ENCODE peak calls at places on chromosomes 6 and 20, in ten cellular contexts. One of them, this sample, is unnamed.

GRCh38 chr6:148819852-148820251 is 73.0 kb downstream of the UST start:
- DNase-seq in right atrium auricular region: no peak
- DNase-seq in posterior cingulate gyrus: no peak
- DNase-seq in activated CD4-positive, alpha-beta memory T cell treated with anti-CD3 and anti-CD28 coated beads for 36 hours: no peak
- DNase-seq in activated CD8-positive, alpha-beta memory T cell treated with anti-CD3 and anti-CD28 coated beads, Interleukin-2, amount 50 U/mL, for 4 hours: no peak
- DNase-seq in non-pigmented ciliary epithelial cell: no peak
- DNase-seq in activated T-cell treated with anti-CD3 and anti-CD28 coated beads, Interleukin-2, amount 50 U/mL, for 4 hours: no peak
- DNase-seq in EL: no peak
- DNase-seq in NCI-H748 treated with DMSO at 0.1 percent for 48 hours: no peak
- DNase-seq in stimulated activated CD8-positive, alpha-beta memory T cell treated with anti-CD3 and anti-CD28 coated beads, Interleukin-4, amount 100 ng/mL, for 48 hours: no peak
- DNase-seq in this sample: no peak

GRCh38 chr6:153727910-153728309 is 311.1 kb upstream of the OPRM1 start:
- DNase-seq in right atrium auricular region: no peak
- DNase-seq in posterior cingulate gyrus: no peak
- DNase-seq in activated CD4-positive, alpha-beta memory T cell treated with anti-CD3 and anti-CD28 coated beads for 36 hours: no peak
- DNase-seq in activated CD8-positive, alpha-beta memory T cell treated with anti-CD3 and anti-CD28 coated beads, Interleukin-2, amount 50 U/mL, for 4 hours: no peak
- DNase-seq in non-pigmented ciliary epithelial cell: peak
- DNase-seq in activated T-cell treated with anti-CD3 and anti-CD28 coated beads, Interleukin-2, amount 50 U/mL, for 4 hours: no peak
- DNase-seq in EL: peak
- DNase-seq in NCI-H748 treated with DMSO at 0.1 percent for 48 hours: no peak
- DNase-seq in stimulated activated CD8-positive, alpha-beta memory T cell treated with anti-CD3 and anti-CD28 coated beads, Interleukin-4, amount 100 ng/mL, for 48 hours: no peak
- DNase-seq in this sample: no peak

GRCh38 chr20:63552481-63553249 is 1.3 kb upstream of the FNDC11 start:
- DNase-seq in right atrium auricular region: no peak
- DNase-seq in posterior cingulate gyrus: no peak
- DNase-seq in activated CD4-positive, alpha-beta memory T cell treated with anti-CD3 and anti-CD28 coated beads for 36 hours: peak
- DNase-seq in activated CD8-positive, alpha-beta memory T cell treated with anti-CD3 and anti-CD28 coated beads, Interleukin-2, amount 50 U/mL, for 4 hours: peak
- DNase-seq in non-pigmented ciliary epithelial cell: no peak
- DNase-seq in activated T-cell treated with anti-CD3 and anti-CD28 coated beads, Interleukin-2, amount 50 U/mL, for 4 hours: peak
- DNase-seq in EL: peak
- DNase-seq in NCI-H748 treated with DMSO at 0.1 percent for 48 hours: no peak
- DNase-seq in stimulated activated CD8-positive, alpha-beta memory T cell treated with anti-CD3 and anti-CD28 coated beads, Interleukin-4, amount 100 ng/mL, for 48 hours: peak
- DNase-seq in this sample: no peak

GRCh38 chr6:393391-394221 is 2.1 kb downstream of the IRF4 start:
- DNase-seq in right atrium auricular region: no peak
- DNase-seq in posterior cingulate gyrus: no peak
- DNase-seq in activated CD4-positive, alpha-beta memory T cell treated with anti-CD3 and anti-CD28 coated beads for 36 hours: peak
- DNase-seq in activated CD8-positive, alpha-beta memory T cell treated with anti-CD3 and anti-CD28 coated beads, Interleukin-2, amount 50 U/mL, for 4 hours: peak
- DNase-seq in non-pigmented ciliary epithelial cell: no peak
- DNase-seq in activated T-cell treated with anti-CD3 and anti-CD28 coated beads, Interleukin-2, amount 50 U/mL, for 4 hours: peak
- DNase-seq in EL: no peak
- DNase-seq in NCI-H748 treated with DMSO at 0.1 percent for 48 hours: no peak
- DNase-seq in stimulated activated CD8-positive, alpha-beta memory T cell treated with anti-CD3 and anti-CD28 coated beads, Interleukin-4, amount 100 ng/mL, for 48 hours: peak
- DNase-seq in this sample: peak

GRCh38 chr20:43824699-43825402 is 89.8 kb upstream of the TOX2 start:
- DNase-seq in right atrium auricular region: peak
- DNase-seq in posterior cingulate gyrus: peak
- DNase-seq in activated CD4-positive, alpha-beta memory T cell treated with anti-CD3 and anti-CD28 coated beads for 36 hours: no peak
- DNase-seq in activated CD8-positive, alpha-beta memory T cell treated with anti-CD3 and anti-CD28 coated beads, Interleukin-2, amount 50 U/mL, for 4 hours: no peak
- DNase-seq in non-pigmented ciliary epithelial cell: no peak
- DNase-seq in activated T-cell treated with anti-CD3 and anti-CD28 coated beads, Interleukin-2, amount 50 U/mL, for 4 hours: no peak
- DNase-seq in EL: no peak
- DNase-seq in NCI-H748 treated with DMSO at 0.1 percent for 48 hours: peak
- DNase-seq in stimulated activated CD8-positive, alpha-beta memory T cell treated with anti-CD3 and anti-CD28 coated beads, Interleukin-4, amount 100 ng/mL, for 48 hours: no peak
- DNase-seq in this sample: no peak

GRCh38 chr6:40492126-40492525 is 95.0 kb downstream of the LRFN2 start:
- DNase-seq in right atrium auricular region: no peak
- DNase-seq in posterior cingulate gyrus: no peak
- DNase-seq in activated CD4-positive, alpha-beta memory T cell treated with anti-CD3 and anti-CD28 coated beads for 36 hours: no peak
- DNase-seq in activated CD8-positive, alpha-beta memory T cell treated with anti-CD3 and anti-CD28 coated beads, Interleukin-2, amount 50 U/mL, for 4 hours: no peak
- DNase-seq in non-pigmented ciliary epithelial cell: no peak
- DNase-seq in activated T-cell treated with anti-CD3 and anti-CD28 coated beads, Interleukin-2, amount 50 U/mL, for 4 hours: no peak
- DNase-seq in EL: no peak
- DNase-seq in NCI-H748 treated with DMSO at 0.1 percent for 48 hours: no peak
- DNase-seq in stimulated activated CD8-positive, alpha-beta memory T cell treated with anti-CD3 and anti-CD28 coated beads, Interleukin-4, amount 100 ng/mL, for 48 hours: no peak
- DNase-seq in this sample: no peak

GRCh38 chr6:155274106-155274505 is 10.3 kb downstream of the CLDN20 start:
- DNase-seq in right atrium auricular region: no peak
- DNase-seq in posterior cingulate gyrus: no peak
- DNase-seq in activated CD4-positive, alpha-beta memory T cell treated with anti-CD3 and anti-CD28 coated beads for 36 hours: no peak
- DNase-seq in activated CD8-positive, alpha-beta memory T cell treated with anti-CD3 and anti-CD28 coated beads, Interleukin-2, amount 50 U/mL, for 4 hours: no peak
- DNase-seq in non-pigmented ciliary epithelial cell: no peak
- DNase-seq in activated T-cell treated with anti-CD3 and anti-CD28 coated beads, Interleukin-2, amount 50 U/mL, for 4 hours: no peak
- DNase-seq in EL: peak
- DNase-seq in NCI-H748 treated with DMSO at 0.1 percent for 48 hours: no peak
- DNase-seq in stimulated activated CD8-positive, alpha-beta memory T cell treated with anti-CD3 and anti-CD28 coated beads, Interleukin-4, amount 100 ng/mL, for 48 hours: no peak
- DNase-seq in this sample: no peak

GRCh38 chr20:1491281-1491840 is at the start of gene SIRPB2:
- DNase-seq in right atrium auricular region: peak
- DNase-seq in posterior cingulate gyrus: peak
- DNase-seq in activated CD4-positive, alpha-beta memory T cell treated with anti-CD3 and anti-CD28 coated beads for 36 hours: no peak
- DNase-seq in activated CD8-positive, alpha-beta memory T cell treated with anti-CD3 and anti-CD28 coated beads, Interleukin-2, amount 50 U/mL, for 4 hours: no peak
- DNase-seq in non-pigmented ciliary epithelial cell: no peak
- DNase-seq in activated T-cell treated with anti-CD3 and anti-CD28 coated beads, Interleukin-2, amount 50 U/mL, for 4 hours: no peak
- DNase-seq in EL: no peak
- DNase-seq in NCI-H748 treated with DMSO at 0.1 percent for 48 hours: no peak
- DNase-seq in stimulated activated CD8-positive, alpha-beta memory T cell treated with anti-CD3 and anti-CD28 coated beads, Interleukin-4, amount 100 ng/mL, for 48 hours: no peak
- DNase-seq in this sample: no peak

GRCh38 chr20:10540636-10541493 is 105.8 kb downstream of the SLX4IP start:
- DNase-seq in right atrium auricular region: no peak
- DNase-seq in posterior cingulate gyrus: no peak
- DNase-seq in activated CD4-positive, alpha-beta memory T cell treated with anti-CD3 and anti-CD28 coated beads for 36 hours: no peak
- DNase-seq in activated CD8-positive, alpha-beta memory T cell treated with anti-CD3 and anti-CD28 coated beads, Interleukin-2, amount 50 U/mL, for 4 hours: no peak
- DNase-seq in non-pigmented ciliary epithelial cell: no peak
- DNase-seq in activated T-cell treated with anti-CD3 and anti-CD28 coated beads, Interleukin-2, amount 50 U/mL, for 4 hours: no peak
- DNase-seq in EL: peak
- DNase-seq in NCI-H748 treated with DMSO at 0.1 percent for 48 hours: no peak
- DNase-seq in stimulated activated CD8-positive, alpha-beta memory T cell treated with anti-CD3 and anti-CD28 coated beads, Interleukin-4, amount 100 ng/mL, for 48 hours: no peak
- DNase-seq in this sample: no peak

GRCh38 chr6:2655844-2656433 is 94.8 kb downstream of the MYLK4 start:
- DNase-seq in right atrium auricular region: no peak
- DNase-seq in posterior cingulate gyrus: no peak
- DNase-seq in activated CD4-positive, alpha-beta memory T cell treated with anti-CD3 and anti-CD28 coated beads for 36 hours: no peak
- DNase-seq in activated CD8-positive, alpha-beta memory T cell treated with anti-CD3 and anti-CD28 coated beads, Interleukin-2, amount 50 U/mL, for 4 hours: no peak
- DNase-seq in non-pigmented ciliary epithelial cell: no peak
- DNase-seq in activated T-cell treated with anti-CD3 and anti-CD28 coated beads, Interleukin-2, amount 50 U/mL, for 4 hours: no peak
- DNase-seq in EL: no peak
- DNase-seq in NCI-H748 treated with DMSO at 0.1 percent for 48 hours: no peak
- DNase-seq in stimulated activated CD8-positive, alpha-beta memory T cell treated with anti-CD3 and anti-CD28 coated beads, Interleukin-4, amount 100 ng/mL, for 48 hours: no peak
- DNase-seq in this sample: no peak

GRCh38 chr6:72788188-72788587 is 166.3 kb downstream of the KCNQ5 start:
- DNase-seq in right atrium auricular region: no peak
- DNase-seq in posterior cingulate gyrus: no peak
- DNase-seq in activated CD4-positive, alpha-beta memory T cell treated with anti-CD3 and anti-CD28 coated beads for 36 hours: no peak
- DNase-seq in activated CD8-positive, alpha-beta memory T cell treated with anti-CD3 and anti-CD28 coated beads, Interleukin-2, amount 50 U/mL, for 4 hours: no peak
- DNase-seq in non-pigmented ciliary epithelial cell: no peak
- DNase-seq in activated T-cell treated with anti-CD3 and anti-CD28 coated beads, Interleukin-2, amount 50 U/mL, for 4 hours: no peak
- DNase-seq in EL: peak
- DNase-seq in NCI-H748 treated with DMSO at 0.1 percent for 48 hours: no peak
- DNase-seq in stimulated activated CD8-positive, alpha-beta memory T cell treated with anti-CD3 and anti-CD28 coated beads, Interleukin-4, amount 100 ng/mL, for 48 hours: no peak
- DNase-seq in this sample: no peak

GRCh38 chr6:111566873-111567517 is 38.7 kb downstream of the TRAF3IP2 start:
- DNase-seq in right atrium auricular region: no peak
- DNase-seq in posterior cingulate gyrus: peak
- DNase-seq in activated CD4-positive, alpha-beta memory T cell treated with anti-CD3 and anti-CD28 coated beads for 36 hours: peak
- DNase-seq in activated CD8-positive, alpha-beta memory T cell treated with anti-CD3 and anti-CD28 coated beads, Interleukin-2, amount 50 U/mL, for 4 hours: no peak
- DNase-seq in non-pigmented ciliary epithelial cell: no peak
- DNase-seq in activated T-cell treated with anti-CD3 and anti-CD28 coated beads, Interleukin-2, amount 50 U/mL, for 4 hours: no peak
- DNase-seq in EL: no peak
- DNase-seq in NCI-H748 treated with DMSO at 0.1 percent for 48 hours: peak
- DNase-seq in stimulated activated CD8-positive, alpha-beta memory T cell treated with anti-CD3 and anti-CD28 coated beads, Interleukin-4, amount 100 ng/mL, for 48 hours: peak
- DNase-seq in this sample: no peak

GRCh38 chr20:722822-723644 is 45.3 kb downstream of the SLC52A3 start:
- DNase-seq in right atrium auricular region: no peak
- DNase-seq in posterior cingulate gyrus: no peak
- DNase-seq in activated CD4-positive, alpha-beta memory T cell treated with anti-CD3 and anti-CD28 coated beads for 36 hours: no peak
- DNase-seq in activated CD8-positive, alpha-beta memory T cell treated with anti-CD3 and anti-CD28 coated beads, Interleukin-2, amount 50 U/mL, for 4 hours: no peak
- DNase-seq in non-pigmented ciliary epithelial cell: no peak
- DNase-seq in activated T-cell treated with anti-CD3 and anti-CD28 coated beads, Interleukin-2, amount 50 U/mL, for 4 hours: no peak
- DNase-seq in EL: no peak
- DNase-seq in NCI-H748 treated with DMSO at 0.1 percent for 48 hours: no peak
- DNase-seq in stimulated activated CD8-positive, alpha-beta memory T cell treated with anti-CD3 and anti-CD28 coated beads, Interleukin-4, amount 100 ng/mL, for 48 hours: no peak
- DNase-seq in this sample: no peak

GRCh38 chr6:163965426-163966348 is 551.2 kb downstream of the QKI start:
- DNase-seq in right atrium auricular region: no peak
- DNase-seq in posterior cingulate gyrus: no peak
- DNase-seq in activated CD4-positive, alpha-beta memory T cell treated with anti-CD3 and anti-CD28 coated beads for 36 hours: no peak
- DNase-seq in activated CD8-positive, alpha-beta memory T cell treated with anti-CD3 and anti-CD28 coated beads, Interleukin-2, amount 50 U/mL, for 4 hours: no peak
- DNase-seq in non-pigmented ciliary epithelial cell: no peak
- DNase-seq in activated T-cell treated with anti-CD3 and anti-CD28 coated beads, Interleukin-2, amount 50 U/mL, for 4 hours: no peak
- DNase-seq in EL: no peak
- DNase-seq in NCI-H748 treated with DMSO at 0.1 percent for 48 hours: peak
- DNase-seq in stimulated activated CD8-positive, alpha-beta memory T cell treated with anti-CD3 and anti-CD28 coated beads, Interleukin-4, amount 100 ng/mL, for 48 hours: no peak
- DNase-seq in this sample: no peak

GRCh38 chr6:111837007-111837406 is 36.2 kb downstream of the FYN start:
- DNase-seq in right atrium auricular region: no peak
- DNase-seq in posterior cingulate gyrus: no peak
- DNase-seq in activated CD4-positive, alpha-beta memory T cell treated with anti-CD3 and anti-CD28 coated beads for 36 hours: no peak
- DNase-seq in activated CD8-positive, alpha-beta memory T cell treated with anti-CD3 and anti-CD28 coated beads, Interleukin-2, amount 50 U/mL, for 4 hours: no peak
- DNase-seq in non-pigmented ciliary epithelial cell: no peak
- DNase-seq in activated T-cell treated with anti-CD3 and anti-CD28 coated beads, Interleukin-2, amount 50 U/mL, for 4 hours: no peak
- DNase-seq in EL: no peak
- DNase-seq in NCI-H748 treated with DMSO at 0.1 percent for 48 hours: no peak
- DNase-seq in stimulated activated CD8-positive, alpha-beta memory T cell treated with anti-CD3 and anti-CD28 coated beads, Interleukin-4, amount 100 ng/mL, for 48 hours: no peak
- DNase-seq in this sample: no peak

GRCh38 chr6:42692151-42692911 is 30.1 kb downstream of the PRPH2 start:
- DNase-seq in right atrium auricular region: peak
- DNase-seq in posterior cingulate gyrus: no peak
- DNase-seq in activated CD4-positive, alpha-beta memory T cell treated with anti-CD3 and anti-CD28 coated beads for 36 hours: peak
- DNase-seq in activated CD8-positive, alpha-beta memory T cell treated with anti-CD3 and anti-CD28 coated beads, Interleukin-2, amount 50 U/mL, for 4 hours: no peak
- DNase-seq in non-pigmented ciliary epithelial cell: peak
- DNase-seq in activated T-cell treated with anti-CD3 and anti-CD28 coated beads, Interleukin-2, amount 50 U/mL, for 4 hours: no peak
- DNase-seq in EL: peak
- DNase-seq in NCI-H748 treated with DMSO at 0.1 percent for 48 hours: no peak
- DNase-seq in stimulated activated CD8-positive, alpha-beta memory T cell treated with anti-CD3 and anti-CD28 coated beads, Interleukin-4, amount 100 ng/mL, for 48 hours: peak
- DNase-seq in this sample: no peak

GRCh38 chr6:151209071-151209831 is 30.5 kb upstream of the AKAP12 start:
- DNase-seq in right atrium auricular region: no peak
- DNase-seq in posterior cingulate gyrus: peak
- DNase-seq in activated CD4-positive, alpha-beta memory T cell treated with anti-CD3 and anti-CD28 coated beads for 36 hours: no peak
- DNase-seq in activated CD8-positive, alpha-beta memory T cell treated with anti-CD3 and anti-CD28 coated beads, Interleukin-2, amount 50 U/mL, for 4 hours: no peak
- DNase-seq in non-pigmented ciliary epithelial cell: peak
- DNase-seq in activated T-cell treated with anti-CD3 and anti-CD28 coated beads, Interleukin-2, amount 50 U/mL, for 4 hours: no peak
- DNase-seq in EL: peak
- DNase-seq in NCI-H748 treated with DMSO at 0.1 percent for 48 hours: peak
- DNase-seq in stimulated activated CD8-positive, alpha-beta memory T cell treated with anti-CD3 and anti-CD28 coated beads, Interleukin-4, amount 100 ng/mL, for 48 hours: no peak
- DNase-seq in this sample: no peak

GRCh38 chr6:14981960-14982359 is 263.9 kb upstream of the JARID2 start:
- DNase-seq in right atrium auricular region: no peak
- DNase-seq in posterior cingulate gyrus: no peak
- DNase-seq in activated CD4-positive, alpha-beta memory T cell treated with anti-CD3 and anti-CD28 coated beads for 36 hours: no peak
- DNase-seq in activated CD8-positive, alpha-beta memory T cell treated with anti-CD3 and anti-CD28 coated beads, Interleukin-2, amount 50 U/mL, for 4 hours: no peak
- DNase-seq in non-pigmented ciliary epithelial cell: no peak
- DNase-seq in activated T-cell treated with anti-CD3 and anti-CD28 coated beads, Interleukin-2, amount 50 U/mL, for 4 hours: no peak
- DNase-seq in EL: no peak
- DNase-seq in NCI-H748 treated with DMSO at 0.1 percent for 48 hours: no peak
- DNase-seq in stimulated activated CD8-positive, alpha-beta memory T cell treated with anti-CD3 and anti-CD28 coated beads, Interleukin-4, amount 100 ng/mL, for 48 hours: no peak
- DNase-seq in this sample: no peak

GRCh38 chr6:137471951-137472350 is 22.2 kb downstream of the OLIG3 start:
- DNase-seq in right atrium auricular region: no peak
- DNase-seq in posterior cingulate gyrus: no peak
- DNase-seq in activated CD4-positive, alpha-beta memory T cell treated with anti-CD3 and anti-CD28 coated beads for 36 hours: no peak
- DNase-seq in activated CD8-positive, alpha-beta memory T cell treated with anti-CD3 and anti-CD28 coated beads, Interleukin-2, amount 50 U/mL, for 4 hours: no peak
- DNase-seq in non-pigmented ciliary epithelial cell: no peak
- DNase-seq in activated T-cell treated with anti-CD3 and anti-CD28 coated beads, Interleukin-2, amount 50 U/mL, for 4 hours: no peak
- DNase-seq in EL: no peak
- DNase-seq in NCI-H748 treated with DMSO at 0.1 percent for 48 hours: no peak
- DNase-seq in stimulated activated CD8-positive, alpha-beta memory T cell treated with anti-CD3 and anti-CD28 coated beads, Interleukin-4, amount 100 ng/mL, for 48 hours: no peak
- DNase-seq in this sample: no peak

GRCh38 chr6:111982681-111983080 is 71.2 kb upstream of the CCN6 start:
- DNase-seq in right atrium auricular region: no peak
- DNase-seq in posterior cingulate gyrus: no peak
- DNase-seq in activated CD4-positive, alpha-beta memory T cell treated with anti-CD3 and anti-CD28 coated beads for 36 hours: no peak
- DNase-seq in activated CD8-positive, alpha-beta memory T cell treated with anti-CD3 and anti-CD28 coated beads, Interleukin-2, amount 50 U/mL, for 4 hours: no peak
- DNase-seq in non-pigmented ciliary epithelial cell: no peak
- DNase-seq in activated T-cell treated with anti-CD3 and anti-CD28 coated beads, Interleukin-2, amount 50 U/mL, for 4 hours: no peak
- DNase-seq in EL: no peak
- DNase-seq in NCI-H748 treated with DMSO at 0.1 percent for 48 hours: no peak
- DNase-seq in stimulated activated CD8-positive, alpha-beta memory T cell treated with anti-CD3 and anti-CD28 coated beads, Interleukin-4, amount 100 ng/mL, for 48 hours: no peak
- DNase-seq in this sample: no peak

GRCh38 chr6:36364669-36365479 is 22.6 kb downstream of the ETV7 start:
- DNase-seq in right atrium auricular region: no peak
- DNase-seq in posterior cingulate gyrus: peak
- DNase-seq in activated CD4-positive, alpha-beta memory T cell treated with anti-CD3 and anti-CD28 coated beads for 36 hours: peak
- DNase-seq in activated CD8-positive, alpha-beta memory T cell treated with anti-CD3 and anti-CD28 coated beads, Interleukin-2, amount 50 U/mL, for 4 hours: no peak
- DNase-seq in non-pigmented ciliary epithelial cell: no peak
- DNase-seq in activated T-cell treated with anti-CD3 and anti-CD28 coated beads, Interleukin-2, amount 50 U/mL, for 4 hours: no peak
- DNase-seq in EL: peak
- DNase-seq in NCI-H748 treated with DMSO at 0.1 percent for 48 hours: no peak
- DNase-seq in stimulated activated CD8-positive, alpha-beta memory T cell treated with anti-CD3 and anti-CD28 coated beads, Interleukin-4, amount 100 ng/mL, for 48 hours: no peak
- DNase-seq in this sample: no peak

GRCh38 chr20:38697306-38697705 is 27.0 kb upstream of the SLC32A1 start:
- DNase-seq in right atrium auricular region: no peak
- DNase-seq in posterior cingulate gyrus: no peak
- DNase-seq in activated CD4-positive, alpha-beta memory T cell treated with anti-CD3 and anti-CD28 coated beads for 36 hours: no peak
- DNase-seq in activated CD8-positive, alpha-beta memory T cell treated with anti-CD3 and anti-CD28 coated beads, Interleukin-2, amount 50 U/mL, for 4 hours: no peak
- DNase-seq in non-pigmented ciliary epithelial cell: no peak
- DNase-seq in activated T-cell treated with anti-CD3 and anti-CD28 coated beads, Interleukin-2, amount 50 U/mL, for 4 hours: no peak
- DNase-seq in EL: no peak
- DNase-seq in NCI-H748 treated with DMSO at 0.1 percent for 48 hours: no peak
- DNase-seq in stimulated activated CD8-positive, alpha-beta memory T cell treated with anti-CD3 and anti-CD28 coated beads, Interleukin-4, amount 100 ng/mL, for 48 hours: no peak
- DNase-seq in this sample: no peak

GRCh38 chr20:63520594-63520938 is at the start of gene PPDPF:
- DNase-seq in right atrium auricular region: peak
- DNase-seq in posterior cingulate gyrus: peak
- DNase-seq in activated CD4-positive, alpha-beta memory T cell treated with anti-CD3 and anti-CD28 coated beads for 36 hours: peak
- DNase-seq in activated CD8-positive, alpha-beta memory T cell treated with anti-CD3 and anti-CD28 coated beads, Interleukin-2, amount 50 U/mL, for 4 hours: peak
- DNase-seq in non-pigmented ciliary epithelial cell: peak
- DNase-seq in activated T-cell treated with anti-CD3 and anti-CD28 coated beads, Interleukin-2, amount 50 U/mL, for 4 hours: peak
- DNase-seq in EL: peak
- DNase-seq in NCI-H748 treated with DMSO at 0.1 percent for 48 hours: peak
- DNase-seq in stimulated activated CD8-positive, alpha-beta memory T cell treated with anti-CD3 and anti-CD28 coated beads, Interleukin-4, amount 100 ng/mL, for 48 hours: peak
- DNase-seq in this sample: peak

GRCh38 chr6:84445074-84445473 is 217.6 kb upstream of the CEP162 start:
- DNase-seq in right atrium auricular region: no peak
- DNase-seq in posterior cingulate gyrus: no peak
- DNase-seq in activated CD4-positive, alpha-beta memory T cell treated with anti-CD3 and anti-CD28 coated beads for 36 hours: no peak
- DNase-seq in activated CD8-positive, alpha-beta memory T cell treated with anti-CD3 and anti-CD28 coated beads, Interleukin-2, amount 50 U/mL, for 4 hours: no peak
- DNase-seq in non-pigmented ciliary epithelial cell: no peak
- DNase-seq in activated T-cell treated with anti-CD3 and anti-CD28 coated beads, Interleukin-2, amount 50 U/mL, for 4 hours: no peak
- DNase-seq in EL: no peak
- DNase-seq in NCI-H748 treated with DMSO at 0.1 percent for 48 hours: no peak
- DNase-seq in stimulated activated CD8-positive, alpha-beta memory T cell treated with anti-CD3 and anti-CD28 coated beads, Interleukin-4, amount 100 ng/mL, for 48 hours: no peak
- DNase-seq in this sample: no peak

GRCh38 chr6:33080127-33081089 is 4.6 kb downstream of the HLA-DPB1 start:
- DNase-seq in right atrium auricular region: peak
- DNase-seq in posterior cingulate gyrus: peak
- DNase-seq in activated CD4-positive, alpha-beta memory T cell treated with anti-CD3 and anti-CD28 coated beads for 36 hours: no peak
- DNase-seq in activated CD8-positive, alpha-beta memory T cell treated with anti-CD3 and anti-CD28 coated beads, Interleukin-2, amount 50 U/mL, for 4 hours: no peak
- DNase-seq in non-pigmented ciliary epithelial cell: peak
- DNase-seq in activated T-cell treated with anti-CD3 and anti-CD28 coated beads, Interleukin-2, amount 50 U/mL, for 4 hours: no peak
- DNase-seq in EL: peak
- DNase-seq in NCI-H748 treated with DMSO at 0.1 percent for 48 hours: no peak
- DNase-seq in stimulated activated CD8-positive, alpha-beta memory T cell treated with anti-CD3 and anti-CD28 coated beads, Interleukin-4, amount 100 ng/mL, for 48 hours: no peak
- DNase-seq in this sample: no peak

GRCh38 chr6:12958052-12958706 is 241.6 kb downstream of the PHACTR1 start:
- DNase-seq in right atrium auricular region: no peak
- DNase-seq in posterior cingulate gyrus: peak
- DNase-seq in activated CD4-positive, alpha-beta memory T cell treated with anti-CD3 and anti-CD28 coated beads for 36 hours: no peak
- DNase-seq in activated CD8-positive, alpha-beta memory T cell treated with anti-CD3 and anti-CD28 coated beads, Interleukin-2, amount 50 U/mL, for 4 hours: no peak
- DNase-seq in non-pigmented ciliary epithelial cell: no peak
- DNase-seq in activated T-cell treated with anti-CD3 and anti-CD28 coated beads, Interleukin-2, amount 50 U/mL, for 4 hours: no peak
- DNase-seq in EL: peak
- DNase-seq in NCI-H748 treated with DMSO at 0.1 percent for 48 hours: no peak
- DNase-seq in stimulated activated CD8-positive, alpha-beta memory T cell treated with anti-CD3 and anti-CD28 coated beads, Interleukin-4, amount 100 ng/mL, for 48 hours: no peak
- DNase-seq in this sample: no peak

GRCh38 chr6:51855310-51856082 is 231.9 kb downstream of the PKHD1 start:
- DNase-seq in right atrium auricular region: no peak
- DNase-seq in posterior cingulate gyrus: no peak
- DNase-seq in activated CD4-positive, alpha-beta memory T cell treated with anti-CD3 and anti-CD28 coated beads for 36 hours: no peak
- DNase-seq in activated CD8-positive, alpha-beta memory T cell treated with anti-CD3 and anti-CD28 coated beads, Interleukin-2, amount 50 U/mL, for 4 hours: no peak
- DNase-seq in non-pigmented ciliary epithelial cell: peak
- DNase-seq in activated T-cell treated with anti-CD3 and anti-CD28 coated beads, Interleukin-2, amount 50 U/mL, for 4 hours: no peak
- DNase-seq in EL: peak
- DNase-seq in NCI-H748 treated with DMSO at 0.1 percent for 48 hours: peak
- DNase-seq in stimulated activated CD8-positive, alpha-beta memory T cell treated with anti-CD3 and anti-CD28 coated beads, Interleukin-4, amount 100 ng/mL, for 48 hours: no peak
- DNase-seq in this sample: no peak

GRCh38 chr6:52570291-52570700 is 6.6 kb downstream of the TRAM2 start:
- DNase-seq in right atrium auricular region: no peak
- DNase-seq in posterior cingulate gyrus: no peak
- DNase-seq in activated CD4-positive, alpha-beta memory T cell treated with anti-CD3 and anti-CD28 coated beads for 36 hours: no peak
- DNase-seq in activated CD8-positive, alpha-beta memory T cell treated with anti-CD3 and anti-CD28 coated beads, Interleukin-2, amount 50 U/mL, for 4 hours: no peak
- DNase-seq in non-pigmented ciliary epithelial cell: no peak
- DNase-seq in activated T-cell treated with anti-CD3 and anti-CD28 coated beads, Interleukin-2, amount 50 U/mL, for 4 hours: no peak
- DNase-seq in EL: no peak
- DNase-seq in NCI-H748 treated with DMSO at 0.1 percent for 48 hours: no peak
- DNase-seq in stimulated activated CD8-positive, alpha-beta memory T cell treated with anti-CD3 and anti-CD28 coated beads, Interleukin-4, amount 100 ng/mL, for 48 hours: no peak
- DNase-seq in this sample: no peak